ENCODE peak calls at places on chromosomes 12 and 14, in five cellular contexts. W is K562, Q is HepG2, A is GM12878, J is upper lobe of left lung. O is an unnamed sample.

GRCh38 chr12:94027561-94027960 is 120.8 kb upstream of the PLXNC1 start:
- ATAC-seq in W (no peak), Q (no peak), A (no peak), J (no peak), O (no peak)

GRCh38 chr12:94689646-94690036 is 39.3 kb upstream of the TMCC3 start:
- ATAC-seq in W (no peak), Q (peak; percentile 65), A (no peak), J (peak; percentile 51), O (no peak)

GRCh38 chr14:57870686-57871457 is 5.0 kb upstream of the SLC35F4 start:
- ATAC-seq in W (no peak), Q (no peak), A (peak; percentile 40), J (peak; percentile 27), O (no peak)

GRCh38 chr12:78119351-78119918 is 288.7 kb downstream of the NAV3 start:
- ATAC-seq in W (no peak), Q (no peak), A (no peak), J (no peak), O (no peak)

GRCh38 chr14:84655014-84655413 is 874.9 kb upstream of the FLRT2 start:
- ATAC-seq in W (no peak), Q (no peak), A (no peak), J (no peak), O (no peak)

GRCh38 chr12:123106640-123107359 is 44.1 kb downstream of the PITPNM2 start:
- ATAC-seq in W (peak; percentile 90), Q (no peak), A (peak; percentile 89), J (peak; percentile 68), O (peak; percentile 24)

GRCh38 chr12:57147641-57147944 is 174 bp upstream of the LRP1-AS start:
- ATAC-seq in W (no peak), Q (peak; percentile 11), A (no peak), J (no peak), O (no peak)

GRCh38 chr12:4119157-4119761 is 154.3 kb upstream of the CCND2 start:
- ATAC-seq in W (no peak), Q (no peak), A (peak; percentile 72), J (no peak), O (no peak)

DNA sequence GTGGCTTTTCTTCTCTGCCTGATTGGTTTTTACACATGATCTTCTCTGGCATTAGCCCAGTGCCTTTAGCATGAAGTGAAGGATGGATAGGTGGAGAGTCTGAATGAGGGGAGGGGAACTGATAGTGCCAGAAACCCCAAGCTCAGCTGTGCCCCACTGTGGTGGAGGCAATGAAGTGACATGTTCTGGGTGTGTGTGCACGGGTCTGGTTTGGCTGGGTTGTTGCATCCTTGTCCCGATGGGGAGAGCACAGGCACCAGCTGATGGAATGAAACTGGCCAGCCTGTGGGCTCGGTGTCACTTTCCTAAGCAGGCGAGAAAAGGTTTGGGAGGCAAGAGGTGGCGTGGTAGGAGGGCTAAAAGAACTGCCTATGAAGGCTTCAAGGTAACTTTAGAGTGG is 65.3 kb downstream of the CACNA1C start:
- ATAC-seq in W (peak; percentile 61), Q (no peak), A (peak; percentile 41), J (no peak), O (no peak)
- TF ChIP-seq CTCF in W (peak; percentile 21), Q (no peak), A (no peak), J (no peak), O (no peak)

GRCh38 chr12:47742253-47742825 is 16.3 kb downstream of the RAPGEF3 start:
- ATAC-seq in W (peak; percentile 57), Q (no peak), A (peak; percentile 57), J (no peak), O (no peak)

GRCh38 chr12:47739297-47739696 is 14.0 kb upstream of the ENDOU start:
- ATAC-seq in W (peak; percentile 6), Q (no peak), A (no peak), J (no peak), O (no peak)

GRCh38 chr12:47739959-47740358 is 14.7 kb upstream of the ENDOU start:
- ATAC-seq in W (peak; percentile 77), Q (peak; percentile 64), A (peak; percentile 72), J (no peak), O (no peak)

GRCh38 chr12:47740536-47741339 is 15.4 kb upstream of the ENDOU start:
- ATAC-seq in W (no peak), Q (peak; percentile 71), A (peak; percentile 80), J (no peak), O (no peak)

GRCh38 chr12:47741340-47741703 is 16.0 kb upstream of the ENDOU start:
- ATAC-seq in W (no peak), Q (no peak), A (peak; percentile 71), J (no peak), O (no peak)
- H3K27me3 ChIP-seq in W (peaks cover 31% of the 10 kb centered on the region), Q (peaks cover 7% of the 10 kb centered on the region), A (no peaks in the 10 kb centered on the region), J (no peaks in the 10 kb centered on the region), O (no peaks in the 10 kb centered on the region)

DNA sequence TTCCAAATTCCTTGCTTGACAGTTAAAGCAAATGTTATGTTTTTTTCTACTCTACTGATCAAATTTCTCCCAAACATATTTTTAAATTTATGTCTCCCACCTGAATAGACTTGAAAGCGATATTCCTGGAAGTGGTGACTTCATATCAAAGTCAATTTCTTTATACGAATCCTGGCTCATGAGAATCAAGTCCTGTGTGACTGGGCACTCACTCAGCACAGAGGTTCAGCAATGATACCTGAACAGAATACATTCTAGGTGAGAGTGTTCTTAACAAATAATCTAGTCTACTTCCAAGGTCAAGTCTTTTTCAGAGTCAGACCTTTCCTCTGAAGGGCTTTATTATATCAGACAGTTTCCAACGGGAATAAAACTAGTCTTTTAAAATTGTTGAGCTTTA is 1070.6 kb downstream of the TRHDE start:
- ATAC-seq in W (no peak), Q (no peak), A (no peak), J (no peak), O (no peak)
- TF ChIP-seq EP300 in W (no peak), Q (no peak), A (no peak), J (no peak), O (no peak)

GRCh38 chr12:129186952-129187351 is 333.7 kb downstream of the GLT1D1 start:
- ATAC-seq in W (peak; percentile 83), Q (peak; percentile 44), A (no peak), J (no peak), O (no peak)
- TF ChIP-seq CTCF in W (peak; percentile 41), Q (peak; percentile 17), A (no peak), J (no peak), O (no peak)

GRCh38 chr12:132339856-132340255 is 10.5 kb upstream of the GALNT9 start:
- ATAC-seq in W (no peak), Q (no peak), A (no peak), J (no peak), O (no peak)
- H3K27me3 ChIP-seq in W (peaks cover 89% of the 10 kb centered on the region), Q (peaks cover 22% of the 10 kb centered on the region), A (no peaks in the 10 kb centered on the region), J (no peaks in the 10 kb centered on the region), O (peaks cover 95% of the 10 kb centered on the region)

DNA sequence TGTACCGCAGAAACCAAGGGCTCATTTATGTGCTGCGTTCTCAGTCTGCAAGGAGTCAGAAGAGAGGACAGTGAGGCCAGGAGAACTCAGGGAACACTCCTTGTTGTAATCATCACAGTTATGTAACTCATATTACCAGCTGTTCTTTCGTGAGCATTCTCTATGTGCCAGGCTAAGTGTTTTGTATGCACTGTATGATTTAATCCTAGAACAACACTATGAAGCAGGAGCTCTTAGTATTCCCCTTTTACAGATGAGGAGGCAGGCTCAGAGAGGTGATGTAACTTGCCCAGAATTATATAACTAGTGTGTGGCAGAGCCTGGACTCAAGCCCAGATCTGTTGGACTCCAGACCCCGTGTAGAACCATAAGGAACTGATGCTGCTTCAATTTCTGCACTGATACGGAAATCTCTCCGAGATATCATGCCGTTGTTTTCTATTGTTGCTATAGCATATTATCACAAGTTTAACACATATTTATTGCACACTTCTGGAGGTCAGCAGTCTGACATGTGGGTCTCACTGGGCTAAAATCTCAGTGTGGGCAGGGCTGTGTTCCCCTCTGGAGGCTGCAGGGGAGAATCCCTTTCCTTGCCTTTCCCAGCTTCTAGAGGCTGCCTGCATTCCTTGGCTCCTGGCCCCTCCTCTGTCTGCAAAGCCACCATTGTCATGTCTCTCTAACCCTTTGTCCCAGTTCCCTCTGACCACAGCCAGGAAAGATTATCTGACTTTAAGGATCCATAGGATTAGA is 16.3 kb upstream of the CD9 start:
- ATAC-seq in W (no peak), Q (peak; percentile 16), A (peak; percentile 25), J (peak; percentile 46), O (peak; percentile 59)
- TF ChIP-seq EP300 in W (no peak), Q (no peak), A (no peak), J (no peak), O (no peak)

GRCh38 chr12:6052940-6053329 is 71.5 kb downstream of the VWF start:
- ATAC-seq in W (no peak), Q (no peak), A (no peak), J (no peak), O (no peak)

GRCh38 chr12:6049992-6050391 is 74.5 kb downstream of the VWF start:
- ATAC-seq in W (peak; percentile 50), Q (peak; percentile 50), A (no peak), J (no peak), O (no peak)

GRCh38 chr12:6052206-6052939 is 72.1 kb downstream of the VWF start:
- ATAC-seq in W (no peak), Q (no peak), A (no peak), J (peak; percentile 7), O (no peak)

GRCh38 chr12:6056406-6057211 is 67.9 kb downstream of the VWF start:
- ATAC-seq in W (no peak), Q (peak; percentile 43), A (peak; percentile 36), J (no peak), O (no peak)

GRCh38 chr12:6053541-6053940 is 70.9 kb downstream of the VWF start:
- ATAC-seq in W (no peak), Q (peak; percentile 54), A (no peak), J (peak; percentile 58), O (no peak)
- TF ChIP-seq CTCF in W (no peak), Q (no peak), A (no peak), J (no peak), O (no peak)

GRCh38 chr12:85283560-85283959 is 3.5 kb downstream of the ALX1 start:
- ATAC-seq in W (no peak), Q (no peak), A (no peak), J (no peak), O (no peak)
- H3K27me3 ChIP-seq in W (no peaks in the 10 kb centered on the region), Q (peaks cover 5% of the 10 kb centered on the region), A (no peaks in the 10 kb centered on the region), J (peaks cover 21% of the 10 kb centered on the region), O (peaks cover 84% of the 10 kb centered on the region)